ENCODE peak calls at places on chromosomes 7 and 10, in eight cellular contexts. Y, C, U, E, D, H, X and W are unnamed samples.

GRCh38 chr10:113603057-113603777 is 50.4 kb downstream of the HABP2 start:
- DNase-seq in Y (no peak), H (peak; percentile 36), C (no peak), X (no peak), D (no peak), E (no peak), U (no peak), W (no peak)

GRCh38 chr7:108997479-108997878 is 427.8 kb downstream of the DNAJB9 start:
- DNase-seq in H (no peak), U (no peak), X (no peak), C (no peak), D (no peak), Y (no peak), E (no peak), W (no peak)

GRCh38 chr7:105860793-105861192 is 15.6 kb downstream of the ATXN7L1 start:
- DNase-seq in C (no peak), Y (no peak), X (no peak), D (no peak), U (no peak), H (no peak), E (no peak), W (no peak)

GRCh38 chr10:8894148-8894547 is 839.7 kb downstream of the GATA3 start:
- DNase-seq in U (no peak), C (no peak), H (no peak), D (no peak), Y (no peak), E (no peak), X (no peak), W (no peak)

GRCh38 chr7:124032369-124033092 is at the start of gene TMEM229A:
- DNase-seq in C (peak; percentile 63), D (peak; percentile 53), H (peak; percentile 3), U (no peak), Y (peak; percentile 43), E (peak; percentile 68), X (peak; percentile 49), W (peak; percentile 54)

GRCh38 chr10:95474228-95475002 is 86.8 kb downstream of the SORBS1 start:
- DNase-seq in C (peak; percentile 65), H (peak; percentile 45), E (no peak), X (no peak), D (no peak), U (no peak), Y (peak; percentile 77), W (no peak)

GRCh38 chr7:99679400-99680191 is at the start of gene CYP3A5:
- DNase-seq in E (no peak), X (no peak), Y (peak; percentile 58), U (no peak), C (peak; percentile 3), D (no peak), H (no peak), W (peak; percentile 80)

GRCh38 chr7:26685636-26686035 is 178.8 kb downstream of the SKAP2 start:
- DNase-seq in D (no peak), H (no peak), E (no peak), C (no peak), X (no peak), Y (peak; percentile 26), U (no peak), W (no peak)

GRCh38 chr10:113930482-113931057 is 76.1 kb downstream of the NHLRC2 start:
- DNase-seq in H (no peak), C (no peak), U (no peak), X (no peak), E (no peak), D (no peak), Y (no peak), W (no peak)

GRCh38 chr10:26807532-26807931 is 53.2 kb downstream of the ABI1 start:
- DNase-seq in E (no peak), H (no peak), Y (no peak), C (no peak), X (no peak), D (no peak), U (no peak), W (no peak)

DNA sequence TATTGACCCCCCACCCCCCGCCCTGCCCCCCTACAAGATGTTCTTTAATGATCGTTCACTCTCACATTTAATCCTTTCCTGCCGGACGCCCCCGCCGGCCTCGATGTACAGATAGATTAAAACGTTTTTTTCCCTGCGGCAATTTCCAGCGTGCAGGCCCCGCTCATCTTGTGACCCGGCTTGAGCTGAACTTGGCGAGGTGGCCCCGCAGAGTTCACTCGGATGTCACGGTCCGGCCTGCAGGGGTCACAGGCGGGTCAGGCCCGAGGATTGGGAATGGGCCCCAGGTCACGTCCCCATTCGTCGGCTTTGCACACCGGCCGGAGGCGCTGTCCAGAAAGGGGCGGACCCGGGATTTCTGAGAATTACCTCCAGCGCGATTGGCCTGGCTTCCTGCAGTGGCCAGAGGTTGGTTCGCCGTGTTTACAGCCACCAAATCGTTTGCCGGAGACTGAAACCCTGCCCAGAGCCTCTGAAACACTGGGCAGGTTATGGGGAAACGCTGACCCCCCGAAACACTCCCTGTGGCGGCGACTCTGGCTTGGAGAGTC is 1.9 kb upstream of the CYP26A1 start:
- DNase-seq in C (no peak), Y (no peak), E (peak; percentile 71), U (no peak), D (no peak), H (no peak), X (peak; percentile 55), W (no peak)
- TF ChIP-seq CTCF in C (no peak), Y (no peak), E (no peak), U (no peak), D (no peak), H (no peak), X (peak; percentile 26), W (no peak)

GRCh38 chr10:12195281-12195602 is 449 bp downstream of the NUDT5 start:
- DNase-seq in E (no peak), Y (no peak), X (no peak), C (no peak), U (no peak), D (no peak), H (no peak), W (no peak)

GRCh38 chr10:12191715-12192114 is 4.0 kb downstream of the NUDT5 start:
- DNase-seq in E (no peak), X (no peak), Y (peak; percentile 18), U (no peak), C (peak; percentile 33), D (no peak), H (no peak), W (no peak)

GRCh38 chr10:12195603-12196506 is at the start of the genes CDC123 and NUDT5:
- DNase-seq in H (peak; percentile 89), X (peak; percentile 90), C (peak; percentile 93), U (no peak), E (peak; percentile 94), D (peak; percentile 79), Y (peak; percentile 93), W (peak; percentile 86)

GRCh38 chr10:12194752-12195271 is 879 bp downstream of the NUDT5 start:
- DNase-seq in D (no peak), E (peak; percentile 87), Y (peak; percentile 55), H (peak; percentile 7), U (no peak), X (peak; percentile 35), C (peak; percentile 58), W (peak; percentile 35)

GRCh38 chr10:12193193-12193592 is 2.5 kb downstream of the NUDT5 start:
- DNase-seq in C (peak; percentile 74), U (no peak), H (no peak), X (no peak), D (no peak), Y (peak; percentile 68), E (no peak), W (no peak)
- H3K27ac ChIP-seq in C (peak overlapping the region; percentile 37), U (peak overlapping the region; percentile 97), H (no peak overlapping the region), X (no peak overlapping the region), D (no peak overlapping the region), Y (no peak overlapping the region), E (no peak overlapping the region), W (no peak overlapping the region)

GRCh38 chr10:80168111-80168511 is 35.6 kb downstream of the PLAC9 start:
- DNase-seq in Y (no peak), C (no peak), X (no peak), E (no peak), D (no peak), H (no peak), U (no peak), W (no peak)
- H3K4me1 ChIP-seq in Y (peaks cover 44% of the 10 kb centered on the region), C (peaks cover 12% of the 10 kb centered on the region), X (no peaks in the 10 kb centered on the region), E (peaks cover 18% of the 10 kb centered on the region), D (peaks cover 10% of the 10 kb centered on the region), H (peaks cover 96% of the 10 kb centered on the region), U (peaks cover 50% of the 10 kb centered on the region), W (peaks cover 85% of the 10 kb centered on the region)

GRCh38 chr10:124624875-124625274 is 119.3 kb downstream of the FAM53B start:
- DNase-seq in C (no peak), H (no peak), Y (no peak), X (no peak), D (no peak), U (no peak), E (no peak), W (no peak)

GRCh38 chr10:124628676-124629021 is 115.5 kb downstream of the FAM53B start:
- DNase-seq in C (no peak), E (no peak), D (no peak), X (no peak), U (no peak), H (no peak), Y (no peak), W (no peak)

GRCh38 chr10:124625831-124626238 is 118.3 kb downstream of the FAM53B start:
- DNase-seq in E (no peak), H (peak; percentile 45), D (no peak), X (no peak), U (no peak), C (no peak), Y (no peak), W (no peak)

GRCh38 chr10:124627851-124628675 is 116.1 kb downstream of the FAM53B start:
- DNase-seq in E (no peak), X (no peak), U (no peak), D (no peak), C (no peak), Y (no peak), H (peak; percentile 60), W (no peak)

GRCh38 chr10:124626759-124627380 is 117.3 kb downstream of the FAM53B start:
- DNase-seq in U (peak; percentile 80), H (no peak), C (no peak), D (no peak), E (no peak), Y (no peak), X (peak; percentile 79), W (peak; percentile 69)
- TF ChIP-seq CTCF in U (no peak), H (no peak), C (no peak), D (no peak), E (no peak), Y (no peak), X (peak; percentile 15), W (no peak)

DNA sequence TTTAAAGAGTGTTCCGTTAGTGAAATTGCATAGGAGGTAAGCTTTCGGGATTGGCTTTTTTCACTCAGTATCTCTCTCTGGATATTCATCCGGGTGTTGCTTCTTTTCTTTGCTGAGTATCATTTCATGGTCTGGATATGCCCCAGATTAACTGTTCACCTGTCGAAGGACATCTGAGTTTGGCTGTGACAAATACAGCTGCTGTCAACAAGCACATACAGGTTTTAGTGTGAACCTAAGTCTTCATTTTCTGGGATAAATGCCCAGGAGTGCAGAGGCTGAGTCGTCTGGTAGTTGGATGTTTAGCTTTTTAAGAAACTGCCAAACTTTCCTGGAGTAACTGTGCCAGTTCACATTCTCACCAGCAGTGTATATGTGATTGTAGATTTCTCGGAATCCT is 5.6 kb downstream of the DOCK1 start:
- DNase-seq in E (no peak), D (no peak), U (no peak), X (no peak), C (no peak), Y (no peak), H (no peak), W (no peak)
- H3K27ac ChIP-seq in E (no peak overlapping the region), D (no peak overlapping the region), U (peak overlapping the region; percentile 45), X (no peak overlapping the region), C (no peak overlapping the region), Y (no peak overlapping the region), H (no peak overlapping the region), W (no peak overlapping the region)